ENCODE peak calls at places on chromosomes 7 and 10, in eight cellular contexts. P is A549, N is mammary epithelial cell, M is glutamatergic neuron, I is brain microvascular endothelial cell, G is HCT116, A is HFFc6, W is lower leg skin. B is an unnamed sample.

GRCh38 chr7:12257582-12257981 is 46.5 kb downstream of the TMEM106B start:
- DNase-seq in P (no peak), N (no peak), M (no peak), I (peak), G (no peak), A (peak), W (no peak), B (no peak)

GRCh38 chr10:30368065-30368718 is 19.1 kb upstream of the MTPAP start:
- DNase-seq in P (no peak), N (peak), M (no peak), I (no peak), G (no peak), A (no peak), W (peak), B (no peak)

GRCh38 chr10:4174197-4174596 is 389.2 kb upstream of the KLF6 start:
- DNase-seq in P (peak), N (no peak), M (no peak), I (no peak), G (no peak), A (no peak), W (no peak), B (no peak)

GRCh38 chr7:135382162-135382561 is 127.7 kb downstream of the CNOT4 start:
- DNase-seq in P (no peak), N (no peak), M (no peak), I (no peak), G (no peak), A (no peak), W (no peak), B (no peak)

GRCh38 chr10:12819071-12819470 is 182.4 kb downstream of the CCDC3 start:
- DNase-seq in P (no peak), N (no peak), M (no peak), I (no peak), G (no peak), A (no peak), W (no peak), B (no peak)

GRCh38 chr7:153887756-153888591 is 164.2 kb upstream of the DPP6 start:
- DNase-seq in P (no peak), N (no peak), M (no peak), I (no peak), G (no peak), A (no peak), W (no peak), B (peak)

GRCh38 chr7:79781716-79782115 is 328.2 kb upstream of the MAGI2 start:
- DNase-seq in P (no peak), N (no peak), M (no peak), I (peak), G (no peak), A (no peak), W (no peak), B (no peak)

GRCh38 chr10:13597909-13598308 is 11.1 kb downstream of the PRPF18 start:
- DNase-seq in P (no peak), N (no peak), M (no peak), I (no peak), G (no peak), A (no peak), W (no peak), B (no peak)

GRCh38 chr10:21171197-21171935 is 274.3 kb upstream of the NEBL start:
- DNase-seq in P (no peak), N (no peak), M (peak), I (no peak), G (peak), A (no peak), W (no peak), B (no peak)

GRCh38 chr10:23981520-23982309 is 227.2 kb upstream of the KIAA1217 start:
- DNase-seq in P (no peak), N (peak), M (no peak), I (no peak), G (no peak), A (no peak), W (no peak), B (no peak)

GRCh38 chr7:112898432-112899290 is 108.5 kb upstream of the TMEM168 start:
- DNase-seq in P (peak), N (peak), M (peak), I (peak), G (peak), A (peak), W (no peak), B (peak)

GRCh38 chr7:108097703-108098102 is 32.5 kb downstream of the LAMB4 start:
- DNase-seq in P (peak), N (no peak), M (no peak), I (no peak), G (peak), A (no peak), W (no peak), B (no peak)

GRCh38 chr10:89431977-89432376 is 17.6 kb downstream of the IFIT5 start:
- DNase-seq in P (peak), N (peak), M (no peak), I (peak), G (no peak), A (peak), W (no peak), B (no peak)

GRCh38 chr7:16083931-16084330 is 337.4 kb downstream of the CRPPA start:
- DNase-seq in P (peak), N (peak), M (no peak), I (no peak), G (peak), A (no peak), W (no peak), B (no peak)

GRCh38 chr7:148264933-148265557 is 325.5 kb upstream of the C7orf33 start:
- DNase-seq in P (peak), N (peak), M (no peak), I (peak), G (peak), A (peak), W (no peak), B (no peak)

GRCh38 chr7:119783799-119784198 is 489.2 kb upstream of the KCND2 start:
- DNase-seq in P (no peak), N (peak), M (no peak), I (peak), G (no peak), A (no peak), W (no peak), B (no peak)

GRCh38 chr7:82234457-82235049 is 209.0 kb downstream of the CACNA2D1 start:
- DNase-seq in P (peak), N (no peak), M (no peak), I (no peak), G (peak), A (peak), W (no peak), B (no peak)

GRCh38 chr10:81889181-81889769 is 14.3 kb downstream of the NRG3 start:
- DNase-seq in P (no peak), N (no peak), M (no peak), I (no peak), G (no peak), A (no peak), W (no peak), B (no peak)

DNA sequence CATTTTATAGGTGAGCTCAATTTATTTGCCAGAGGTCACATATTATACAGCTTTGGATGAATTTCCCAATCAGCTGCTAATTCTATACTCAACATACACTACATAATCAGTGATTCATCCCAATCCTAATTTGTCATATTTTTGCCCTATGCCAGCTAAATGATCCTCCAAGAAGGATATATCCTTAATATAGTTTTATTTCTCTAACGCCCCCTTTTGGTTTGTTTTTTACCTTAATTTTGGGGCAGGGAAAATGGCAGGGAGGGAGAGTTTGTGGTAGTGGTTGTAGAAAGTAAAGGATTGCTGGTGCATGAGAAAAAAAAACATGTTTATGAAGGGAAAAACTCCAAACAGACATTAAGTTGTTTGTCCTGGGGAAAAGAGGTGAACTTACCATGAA is 31.9 kb downstream of the WASL start:
- DNase-seq in P (no peak), N (no peak), M (no peak), I (no peak), G (no peak), A (no peak), W (no peak), B (no peak)
- TF ChIP-seq CTCF in P (no peak), N (no peak), M (no peak), I (no peak), G (no peak), A (peak), W (no peak), B (no peak)

GRCh38 chr10:78575400-78575799 is 493.4 kb upstream of the ZMIZ1 start:
- DNase-seq in P (no peak), N (no peak), M (no peak), I (peak), G (no peak), A (no peak), W (peak), B (no peak)

GRCh38 chr10:78571916-78572315 is 496.9 kb upstream of the ZMIZ1 start:
- DNase-seq in P (no peak), N (no peak), M (no peak), I (no peak), G (no peak), A (no peak), W (peak), B (no peak)

GRCh38 chr10:78571286-78571685 is 497.5 kb upstream of the ZMIZ1 start:
- DNase-seq in P (no peak), N (no peak), M (no peak), I (no peak), G (no peak), A (no peak), W (peak), B (no peak)

GRCh38 chr10:78570633-78571032 is 498.1 kb upstream of the ZMIZ1 start:
- DNase-seq in P (no peak), N (no peak), M (no peak), I (no peak), G (no peak), A (no peak), W (peak), B (no peak)

DNA sequence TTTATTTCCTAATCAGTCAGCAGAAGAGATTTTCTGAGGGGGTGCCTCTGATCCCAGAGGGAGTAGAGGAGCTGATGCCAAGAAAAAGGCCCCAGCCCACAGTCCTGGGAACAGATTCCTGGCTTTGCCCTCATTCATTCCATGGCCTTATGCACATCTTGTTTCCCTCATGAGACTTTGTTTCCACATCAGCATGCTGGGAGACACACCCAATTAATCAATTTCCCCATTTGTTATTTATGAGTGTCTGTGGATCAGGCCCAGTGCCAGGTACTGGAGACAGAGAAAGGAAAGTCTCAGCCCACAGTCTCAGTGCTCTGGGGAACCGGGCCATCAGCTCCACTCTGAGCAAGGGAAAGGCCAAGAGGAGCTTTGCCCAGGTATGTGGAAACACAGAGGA is 496.2 kb upstream of the ZMIZ1 start:
- DNase-seq in P (no peak), N (no peak), M (no peak), I (no peak), G (no peak), A (no peak), W (peak), B (no peak)
- TF ChIP-seq CTCF in P (no peak), N (no peak), M (no peak), I (no peak), G (no peak), A (no peak), W (no peak), B (no peak)

GRCh38 chr7:30308392-30308791 is 24.0 kb downstream of the ZNRF2 start:
- DNase-seq in P (peak), N (no peak), M (no peak), I (no peak), G (no peak), A (no peak), W (no peak), B (no peak)
- TF ChIP-seq CTCF in P (no peak), N (no peak), M (no peak), I (no peak), G (no peak), A (no peak), W (no peak), B (no peak)

GRCh38 chr7:24894670-24895221 is 85.2 kb downstream of the OSBPL3 start:
- DNase-seq in P (no peak), N (no peak), M (peak), I (no peak), G (no peak), A (no peak), W (no peak), B (no peak)
- TF ChIP-seq CTCF in P (peak), N (peak), M (peak), I (peak), G (peak), A (peak), W (no peak), B (no peak)

GRCh38 chr10:85111271-85111670 is 782.9 kb downstream of the CCSER2 start:
- DNase-seq in P (no peak), N (no peak), M (no peak), I (no peak), G (no peak), A (no peak), W (no peak), B (no peak)

GRCh38 chr10:85100495-85100894 is 772.1 kb downstream of the CCSER2 start:
- DNase-seq in P (no peak), N (no peak), M (no peak), I (peak), G (no peak), A (no peak), W (no peak), B (no peak)

GRCh38 chr10:85105614-85106013 is 777.2 kb downstream of the CCSER2 start:
- DNase-seq in P (peak), N (no peak), M (peak), I (no peak), G (peak), A (no peak), W (no peak), B (peak)
- TF ChIP-seq CTCF in P (no peak), N (no peak), M (no peak), I (peak), G (peak), A (no peak), W (no peak), B (peak)

GRCh38 chr7:51229106-51229537 is 87.5 kb downstream of the COBL start:
- DNase-seq in P (no peak), N (no peak), M (no peak), I (no peak), G (no peak), A (no peak), W (peak), B (no peak)
- TF ChIP-seq CTCF in P (no peak), N (no peak), M (no peak), I (no peak), G (no peak), A (no peak), W (no peak), B (no peak)

GRCh38 chr10:73771722-73772279 is 10.0 kb upstream of the CHCHD1 start:
- DNase-seq in P (peak), N (no peak), M (peak), I (peak), G (peak), A (no peak), W (no peak), B (peak)

GRCh38 chr10:73772280-73773151 is 9.3 kb upstream of the CHCHD1 start:
- DNase-seq in P (peak), N (peak), M (peak), I (peak), G (peak), A (peak), W (peak), B (peak)

GRCh38 chr10:73779018-73779417 is 2.8 kb upstream of the CHCHD1 start:
- DNase-seq in P (no peak), N (no peak), M (no peak), I (no peak), G (no peak), A (no peak), W (peak), B (no peak)

GRCh38 chr10:73773152-73773879 is 8.5 kb upstream of the CHCHD1 start:
- DNase-seq in P (no peak), N (no peak), M (no peak), I (no peak), G (no peak), A (no peak), W (no peak), B (no peak)

GRCh38 chr10:73774637-73775036 is 7.2 kb upstream of the CHCHD1 start:
- DNase-seq in P (peak), N (peak), M (no peak), I (no peak), G (no peak), A (no peak), W (no peak), B (no peak)
- TF ChIP-seq CTCF in P (peak), N (no peak), M (no peak), I (peak), G (peak), A (peak), W (no peak), B (no peak)

GRCh38 chr7:28276303-28276702 is 95.7 kb upstream of the JAZF1 start:
- DNase-seq in P (no peak), N (no peak), M (no peak), I (no peak), G (no peak), A (no peak), W (no peak), B (no peak)

GRCh38 chr7:28277364-28277763 is 96.8 kb upstream of the JAZF1 start:
- DNase-seq in P (no peak), N (no peak), M (no peak), I (no peak), G (no peak), A (no peak), W (no peak), B (no peak)

GRCh38 chr7:28270536-28270935 is 89.9 kb upstream of the JAZF1 start:
- DNase-seq in P (no peak), N (no peak), M (no peak), I (no peak), G (no peak), A (no peak), W (no peak), B (no peak)

GRCh38 chr7:28269700-28270361 is 89.2 kb upstream of the JAZF1 start:
- DNase-seq in P (no peak), N (peak), M (no peak), I (no peak), G (no peak), A (no peak), W (no peak), B (no peak)

DNA sequence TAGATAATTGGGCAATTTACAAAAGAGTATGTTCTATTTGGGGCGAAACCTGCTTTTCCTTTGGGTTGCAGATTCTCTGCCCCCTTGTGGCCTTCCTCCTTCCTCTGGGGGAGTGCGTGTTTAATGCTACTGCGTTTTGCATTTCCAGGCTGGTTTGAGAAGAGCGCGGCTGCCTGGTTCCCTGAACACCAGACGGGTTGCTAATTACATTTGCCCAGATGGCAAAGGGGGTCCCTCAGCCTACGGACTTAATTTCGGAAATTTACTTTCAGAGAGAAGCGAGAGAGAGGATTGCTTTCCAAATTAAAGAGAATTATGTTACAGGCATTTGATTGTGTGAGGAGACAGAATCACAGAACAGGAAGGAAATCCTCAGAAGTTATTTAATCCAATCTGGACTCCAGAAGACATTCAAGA is 91.9 kb upstream of the JAZF1 start:
- DNase-seq in P (peak), N (no peak), M (peak), I (peak), G (peak), A (peak), W (peak), B (peak)
- TF ChIP-seq CTCF in P (peak), N (peak), M (peak), I (peak), G (peak), A (peak), W (no peak), B (peak)

GRCh38 chr7:131692131-131692960 is 135.9 kb upstream of the PODXL start:
- DNase-seq in P (peak), N (peak), M (peak), I (peak), G (peak), A (no peak), W (peak), B (peak)
- TF ChIP-seq CTCF in P (peak), N (peak), M (peak), I (peak), G (peak), A (peak), W (no peak), B (peak)

DNA sequence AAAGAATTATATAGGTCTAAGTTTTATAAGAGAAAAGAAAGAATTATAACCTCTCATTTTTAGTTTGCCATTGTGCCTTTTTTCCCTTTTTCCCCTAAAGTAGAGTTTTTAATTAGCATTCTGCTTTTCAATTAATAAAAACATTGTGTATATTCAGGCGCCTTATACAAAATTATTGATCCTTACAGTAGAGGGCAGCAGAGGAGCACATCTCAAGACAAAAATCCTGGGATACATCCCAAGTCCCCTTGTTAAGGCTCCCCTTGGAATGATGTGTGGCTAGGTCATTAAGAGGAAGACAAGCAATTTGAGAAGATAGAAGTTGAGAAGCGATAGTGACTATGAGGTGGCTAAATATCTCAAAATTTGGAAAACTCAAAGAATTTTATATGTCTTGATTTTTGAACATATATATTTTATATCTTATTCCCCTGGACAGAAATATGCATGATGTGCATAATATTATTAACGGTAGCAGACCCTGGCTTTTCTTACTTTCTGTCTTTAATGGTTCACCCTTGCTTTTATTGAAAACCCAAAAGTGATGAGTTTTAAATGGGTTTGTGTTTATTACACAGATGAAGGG is 19.1 kb upstream of the TPK1 start:
- DNase-seq in P (peak), N (peak), M (no peak), I (peak), G (peak), A (peak), W (no peak), B (peak)
- TF ChIP-seq CTCF in P (peak), N (peak), M (peak), I (peak), G (peak), A (peak), W (no peak), B (peak)